ENCODE peak calls at places on chromosomes 5 and 9, in five cellular contexts. I is CD8-positive, alpha-beta T cell; O is mesendoderm; D is stomach; U is AG04450. L is an unnamed sample.

GRCh38 chr9:70595211-70595610 is 180.8 kb upstream of the KLF9 start:
- DNase-seq in O (no peak), D (no peak), I (no peak), U (no peak), L (no peak)

GRCh38 chr9:93978498-93978897 is 23.3 kb upstream of the BARX1 start:
- DNase-seq in O (no peak), D (no peak), U (no peak), I (no peak), L (peak)

GRCh38 chr9:79969383-79969782 is 397.6 kb downstream of the TLE4 start:
- DNase-seq in U (no peak), D (peak), O (no peak), I (no peak), L (no peak)

GRCh38 chr5:155092318-155092717 is 78.8 kb downstream of the KIF4B start:
- DNase-seq in I (no peak), D (no peak), U (no peak), O (no peak), L (no peak)

GRCh38 chr5:75992677-75993582 is 90.3 kb upstream of the SV2C start:
- DNase-seq in D (no peak), O (no peak), I (no peak), U (no peak), L (no peak)

GRCh38 chr5:57779383-57780223 is 297.0 kb upstream of the ACTBL2 start:
- DNase-seq in D (no peak), I (no peak), O (peak), U (peak), L (no peak)

GRCh38 chr9:70979971-70980370 is 141.4 kb downstream of the TRPM3 start:
- DNase-seq in D (no peak), U (no peak), I (no peak), O (no peak), L (no peak)

GRCh38 chr9:110029422-110029814 is 178.5 kb downstream of the C9orf152 start:
- DNase-seq in D (no peak), O (peak), U (no peak), I (no peak), L (peak)

GRCh38 chr5:78295035-78295961 is 800 bp upstream of the AP3B1 start:
- DNase-seq in D (peak), O (peak), U (no peak), I (peak), L (no peak)

GRCh38 chr5:54630738-54631369 is 113.3 kb downstream of the SNX18 start:
- DNase-seq in U (no peak), I (no peak), D (no peak), O (no peak), L (no peak)

GRCh38 chr5:57442080-57442839 is 40.4 kb downstream of the ACTBL2 start:
- DNase-seq in I (no peak), D (no peak), U (peak), O (no peak), L (peak)

GRCh38 chr5:160251406-160252155 is 22.3 kb downstream of the FABP6 start:
- DNase-seq in U (no peak), O (no peak), D (no peak), I (no peak), L (no peak)

GRCh38 chr5:76684012-76684731 is 31.8 kb upstream of the F2R start:
- DNase-seq in U (no peak), O (no peak), I (no peak), D (no peak), L (no peak)

GRCh38 chr5:142403583-142403982 is 78.8 kb upstream of the SPRY4 start:
- DNase-seq in O (peak), D (no peak), I (no peak), U (no peak), L (no peak)

GRCh38 chr9:4306066-4306787 is 6.4 kb upstream of the GLIS3 start:
- DNase-seq in D (no peak), I (no peak), U (no peak), O (no peak), L (no peak)

GRCh38 chr5:135246923-135247795 is 151.9 kb downstream of the MACROH2A1 start:
- DNase-seq in D (peak), I (peak), U (peak), O (peak), L (peak)

GRCh38 chr5:157574456-157575095 is 999 bp downstream of the ADAM19 start:
- DNase-seq in I (no peak), O (peak), U (no peak), D (no peak), L (no peak)

GRCh38 chr9:122318284-122318683 is 52.5 kb upstream of the PTGS1 start:
- DNase-seq in U (no peak), D (no peak), O (no peak), I (no peak), L (no peak)

GRCh38 chr9:34642679-34643078 is 3.8 kb upstream of the GALT start:
- DNase-seq in U (no peak), I (no peak), O (no peak), D (no peak), L (no peak)

GRCh38 chr5:152532714-152533113 is 127.6 kb upstream of the NMUR2 start:
- DNase-seq in O (peak), I (no peak), U (no peak), D (no peak), L (no peak)

GRCh38 chr5:9245071-9245470 is 300.8 kb downstream of the SEMA5A start:
- DNase-seq in I (no peak), U (no peak), O (no peak), D (no peak), L (no peak)

GRCh38 chr5:95284512-95285405 is at the start of gene MCTP1:
- DNase-seq in U (no peak), O (peak), D (peak), I (no peak), L (no peak)

GRCh38 chr5:33755216-33755615 is 136.6 kb downstream of the ADAMTS12 start:
- DNase-seq in O (no peak), D (no peak), U (no peak), I (no peak), L (no peak)

GRCh38 chr9:1875921-1876448 is 139.2 kb upstream of the SMARCA2 start:
- DNase-seq in U (no peak), O (no peak), I (no peak), D (no peak), L (no peak)

GRCh38 chr5:148791334-148791667 is 35.1 kb upstream of the ADRB2 start:
- DNase-seq in I (no peak), U (no peak), D (no peak), O (no peak), L (peak)

GRCh38 chr5:148792649-148793048 is 33.8 kb upstream of the ADRB2 start:
- DNase-seq in D (no peak), I (no peak), U (no peak), O (no peak), L (no peak)

GRCh38 chr5:148788636-148789035 is 37.8 kb upstream of the ADRB2 start:
- DNase-seq in I (no peak), D (no peak), U (no peak), O (peak), L (no peak)

GRCh38 chr5:148791696-148792095 is 34.7 kb upstream of the ADRB2 start:
- DNase-seq in O (no peak), D (no peak), U (no peak), I (no peak), L (peak)

GRCh38 chr5:148790545-148791333 is 35.7 kb upstream of the ADRB2 start:
- DNase-seq in O (no peak), U (no peak), I (no peak), D (no peak), L (peak)
- H3K27ac ChIP-seq in O (no peak), U (no peak), I (no peak), D (no peak), L (peak)

GRCh38 chr5:10537614-10538013 is 26.3 kb upstream of the ANKRD33B start:
- DNase-seq in D (no peak), U (no peak), I (no peak), O (no peak), L (no peak)

GRCh38 chr5:10538103-10538788 is 25.6 kb upstream of the ANKRD33B start:
- DNase-seq in D (no peak), I (no peak), O (no peak), U (no peak), L (no peak)

GRCh38 chr5:10539685-10539998 is 24.2 kb upstream of the ANKRD33B start:
- DNase-seq in U (no peak), D (no peak), O (no peak), I (no peak), L (no peak)

GRCh38 chr5:10540036-10540544 is 23.8 kb upstream of the ANKRD33B start:
- DNase-seq in D (no peak), I (no peak), O (no peak), U (no peak), L (no peak)

GRCh38 chr5:10538789-10539684 is 24.8 kb upstream of the ANKRD33B start:
- DNase-seq in U (no peak), D (no peak), O (no peak), I (no peak), L (no peak)
- H3K27ac ChIP-seq in U (no peak), D (no peak), O (no peak), I (no peak), L (no peak)

DNA sequence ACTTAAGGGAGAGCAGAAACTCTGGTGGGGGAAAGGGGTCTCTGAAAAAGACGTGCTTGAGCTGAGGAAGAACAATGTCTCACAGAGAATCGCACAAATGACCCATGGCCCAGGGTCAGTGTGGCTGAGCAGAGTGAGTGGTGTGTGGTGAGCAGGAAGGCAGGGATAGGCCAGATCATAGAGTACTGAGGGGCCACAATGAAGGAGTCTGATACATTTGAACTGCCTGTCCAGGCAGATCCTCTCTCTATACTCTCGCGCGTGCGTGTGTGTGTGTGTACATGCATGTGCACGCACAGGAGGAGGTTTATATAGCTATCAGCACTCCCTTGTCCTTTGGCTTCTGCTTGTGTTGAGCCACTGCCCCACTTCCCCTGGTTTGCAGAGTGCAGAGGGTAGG is 294.1 kb downstream of the ZNF608 start:
- DNase-seq in I (no peak), O (no peak), U (no peak), D (no peak), L (no peak)
- H3K27ac ChIP-seq in I (no peak), O (no peak), U (no peak), D (no peak), L (no peak)

DNA sequence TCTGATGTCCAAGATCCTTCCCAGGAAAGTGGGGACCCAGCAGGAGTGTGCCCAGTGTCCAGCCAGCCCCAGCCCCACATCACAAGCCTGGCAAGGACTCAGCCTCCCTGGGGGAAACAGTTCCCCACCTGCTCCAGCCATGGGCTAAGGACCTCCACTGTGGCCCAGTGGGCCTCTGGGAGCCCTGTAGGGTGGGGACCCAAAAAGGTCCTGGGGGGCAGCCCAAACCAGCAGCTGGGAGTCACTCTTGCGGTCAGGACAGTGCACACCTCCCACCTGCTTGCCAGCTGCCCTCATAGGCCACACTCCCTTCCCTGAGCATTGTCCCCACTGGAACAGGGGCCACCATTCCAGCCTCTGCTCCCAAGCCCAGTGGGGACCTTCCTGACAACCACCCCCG is 1.7 kb downstream of the ABCA2 start:
- DNase-seq in U (no peak), O (no peak), I (no peak), D (no peak), L (no peak)
- H3K27ac ChIP-seq in U (no peak), O (no peak), I (no peak), D (peak), L (no peak)

GRCh38 chr5:38537502-38537901 is 18.9 kb downstream of the LIFR start:
- DNase-seq in D (no peak), U (no peak), I (no peak), O (no peak), L (no peak)
- H3K27ac ChIP-seq in D (no peak), U (no peak), I (no peak), O (no peak), L (no peak)

DNA sequence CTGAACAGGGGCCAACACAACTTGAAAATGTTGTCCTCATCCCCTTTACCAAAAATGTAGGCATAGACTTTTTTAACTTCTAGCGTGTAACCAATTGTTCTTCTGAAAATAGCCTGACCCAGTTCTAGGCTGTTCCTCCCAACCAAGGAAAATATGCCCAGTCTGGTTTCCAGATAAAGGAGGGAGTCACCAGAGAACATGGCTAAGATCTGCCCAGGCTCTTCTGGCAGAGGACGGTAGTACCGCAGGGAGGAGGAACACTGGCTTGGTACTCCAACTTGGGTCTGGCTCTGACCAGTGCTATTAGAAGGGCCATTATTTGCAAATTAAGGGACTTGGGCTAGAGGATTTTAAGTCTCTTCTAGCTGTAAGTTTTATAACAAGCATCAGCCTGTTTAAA is 63.1 kb downstream of the GRAMD2B start:
- DNase-seq in U (no peak), O (no peak), I (no peak), D (no peak), L (no peak)
- H3K27ac ChIP-seq in U (no peak), O (no peak), I (no peak), D (no peak), L (no peak)